ENCODE peak calls at places on chromosome 7, in five cellular contexts. One of them, this sample, is unnamed.

GRCh38 chr7:25647872-25648271 is 419.6 kb upstream of the NPVF start:
- DNase-seq in mammary epithelial cell: no peak
- DNase-seq in right cardiac atrium: no peak
- DNase-seq in epithelial cell of esophagus: no peak
- DNase-seq in mesendoderm: no peak
- DNase-seq in this sample: no peak

GRCh38 chr7:27897001-27897400 is 157.0 kb downstream of the TAX1BP1 start:
- DNase-seq in mesendoderm: no peak
- DNase-seq in epithelial cell of esophagus: peak
- DNase-seq in right cardiac atrium: no peak
- DNase-seq in mammary epithelial cell: no peak
- DNase-seq in this sample: no peak

GRCh38 chr7:131538071-131538790 is 18.2 kb downstream of the PODXL start:
- DNase-seq in mesendoderm: peak
- DNase-seq in mammary epithelial cell: no peak
- DNase-seq in right cardiac atrium: peak
- DNase-seq in epithelial cell of esophagus: peak
- DNase-seq in this sample: no peak

GRCh38 chr7:39310699-39311098 is 255.5 kb upstream of the YAE1 start:
- DNase-seq in mammary epithelial cell: no peak
- DNase-seq in epithelial cell of esophagus: no peak
- DNase-seq in mesendoderm: peak
- DNase-seq in right cardiac atrium: no peak
- DNase-seq in this sample: no peak

GRCh38 chr7:8125680-8126444 is 136.1 kb downstream of the ICA1 start:
- DNase-seq in epithelial cell of esophagus: peak
- DNase-seq in mesendoderm: no peak
- DNase-seq in right cardiac atrium: peak
- DNase-seq in mammary epithelial cell: peak
- DNase-seq in this sample: no peak

GRCh38 chr7:1668932-1669485 is 1.1 kb upstream of the ELFN1 start:
- DNase-seq in mammary epithelial cell: no peak
- DNase-seq in mesendoderm: peak
- DNase-seq in epithelial cell of esophagus: peak
- DNase-seq in right cardiac atrium: peak
- DNase-seq in this sample: no peak

GRCh38 chr7:130144632-130145171 is 60.5 kb downstream of the TMEM209 start:
- DNase-seq in right cardiac atrium: no peak
- DNase-seq in mammary epithelial cell: peak
- DNase-seq in mesendoderm: no peak
- DNase-seq in epithelial cell of esophagus: peak
- DNase-seq in this sample: no peak

GRCh38 chr7:6446977-6447588 is 671 bp downstream of the DAGLB start:
- DNase-seq in right cardiac atrium: peak
- DNase-seq in epithelial cell of esophagus: peak
- DNase-seq in mesendoderm: peak
- DNase-seq in mammary epithelial cell: peak
- DNase-seq in this sample: peak

GRCh38 chr7:101549734-101550133 is 79.4 kb downstream of the MYL10 start:
- DNase-seq in mammary epithelial cell: no peak
- DNase-seq in right cardiac atrium: no peak
- DNase-seq in mesendoderm: no peak
- DNase-seq in epithelial cell of esophagus: peak
- DNase-seq in this sample: peak

GRCh38 chr7:103025341-103025740 is 49.3 kb downstream of the FBXL13 start:
- DNase-seq in mammary epithelial cell: no peak
- DNase-seq in right cardiac atrium: no peak
- DNase-seq in epithelial cell of esophagus: no peak
- DNase-seq in mesendoderm: no peak
- DNase-seq in this sample: no peak

GRCh38 chr7:25907214-25907613 is 244.8 kb upstream of the NFE2L3 start:
- DNase-seq in mammary epithelial cell: no peak
- DNase-seq in mesendoderm: peak
- DNase-seq in epithelial cell of esophagus: no peak
- DNase-seq in right cardiac atrium: no peak
- DNase-seq in this sample: no peak

GRCh38 chr7:159192761-159193453 is 48.2 kb upstream of the VIPR2 start:
- DNase-seq in epithelial cell of esophagus: no peak
- DNase-seq in right cardiac atrium: no peak
- DNase-seq in mammary epithelial cell: no peak
- DNase-seq in mesendoderm: no peak
- DNase-seq in this sample: no peak

GRCh38 chr7:24817339-24817738 is 60.1 kb upstream of the GSDME start:
- DNase-seq in mammary epithelial cell: no peak
- DNase-seq in right cardiac atrium: no peak
- DNase-seq in epithelial cell of esophagus: no peak
- DNase-seq in mesendoderm: no peak
- DNase-seq in this sample: no peak

GRCh38 chr7:150451097-150451793 is 815 bp downstream of the GIMAP8 start:
- DNase-seq in mammary epithelial cell: no peak
- DNase-seq in mesendoderm: no peak
- DNase-seq in epithelial cell of esophagus: no peak
- DNase-seq in right cardiac atrium: peak
- DNase-seq in this sample: no peak

GRCh38 chr7:36606442-36607205 is 117.7 kb downstream of the AOAH start:
- DNase-seq in mammary epithelial cell: no peak
- DNase-seq in right cardiac atrium: no peak
- DNase-seq in mesendoderm: no peak
- DNase-seq in epithelial cell of esophagus: no peak
- DNase-seq in this sample: no peak

GRCh38 chr7:78620931-78621330 is 822.4 kb downstream of the PHTF2 start:
- DNase-seq in right cardiac atrium: no peak
- DNase-seq in epithelial cell of esophagus: peak
- DNase-seq in mammary epithelial cell: peak
- DNase-seq in mesendoderm: peak
- DNase-seq in this sample: no peak

GRCh38 chr7:33685488-33685887 is 219.9 kb upstream of the BMPER start:
- DNase-seq in epithelial cell of esophagus: no peak
- DNase-seq in right cardiac atrium: no peak
- DNase-seq in mammary epithelial cell: no peak
- DNase-seq in mesendoderm: no peak
- DNase-seq in this sample: no peak

GRCh38 chr7:155643804-155644177 is 670 bp upstream of the RBM33 start:
- DNase-seq in right cardiac atrium: no peak
- DNase-seq in mesendoderm: no peak
- DNase-seq in epithelial cell of esophagus: no peak
- DNase-seq in mammary epithelial cell: no peak
- DNase-seq in this sample: no peak

GRCh38 chr7:78159537-78159936 is 361.0 kb downstream of the PHTF2 start:
- DNase-seq in epithelial cell of esophagus: no peak
- DNase-seq in right cardiac atrium: no peak
- DNase-seq in mesendoderm: no peak
- DNase-seq in mammary epithelial cell: no peak
- DNase-seq in this sample: no peak

GRCh38 chr7:70417061-70417655 is 714.8 kb upstream of the GALNT17 start:
- DNase-seq in mesendoderm: peak
- DNase-seq in mammary epithelial cell: no peak
- DNase-seq in right cardiac atrium: no peak
- DNase-seq in epithelial cell of esophagus: no peak
- DNase-seq in this sample: peak

GRCh38 chr7:101605611-101606010 is 23.5 kb downstream of the MYL10 start:
- DNase-seq in mesendoderm: peak
- DNase-seq in mammary epithelial cell: no peak
- DNase-seq in epithelial cell of esophagus: no peak
- DNase-seq in right cardiac atrium: no peak
- DNase-seq in this sample: no peak

GRCh38 chr7:64574481-64575159 is 11.7 kb upstream of the ZNF680 start:
- DNase-seq in mammary epithelial cell: no peak
- DNase-seq in right cardiac atrium: peak
- DNase-seq in mesendoderm: peak
- DNase-seq in epithelial cell of esophagus: peak
- DNase-seq in this sample: no peak

GRCh38 chr7:32108651-32109050 is 38.4 kb upstream of the PDE1C start:
- DNase-seq in mammary epithelial cell: peak
- DNase-seq in mesendoderm: no peak
- DNase-seq in epithelial cell of esophagus: peak
- DNase-seq in right cardiac atrium: no peak
- DNase-seq in this sample: no peak

DNA sequence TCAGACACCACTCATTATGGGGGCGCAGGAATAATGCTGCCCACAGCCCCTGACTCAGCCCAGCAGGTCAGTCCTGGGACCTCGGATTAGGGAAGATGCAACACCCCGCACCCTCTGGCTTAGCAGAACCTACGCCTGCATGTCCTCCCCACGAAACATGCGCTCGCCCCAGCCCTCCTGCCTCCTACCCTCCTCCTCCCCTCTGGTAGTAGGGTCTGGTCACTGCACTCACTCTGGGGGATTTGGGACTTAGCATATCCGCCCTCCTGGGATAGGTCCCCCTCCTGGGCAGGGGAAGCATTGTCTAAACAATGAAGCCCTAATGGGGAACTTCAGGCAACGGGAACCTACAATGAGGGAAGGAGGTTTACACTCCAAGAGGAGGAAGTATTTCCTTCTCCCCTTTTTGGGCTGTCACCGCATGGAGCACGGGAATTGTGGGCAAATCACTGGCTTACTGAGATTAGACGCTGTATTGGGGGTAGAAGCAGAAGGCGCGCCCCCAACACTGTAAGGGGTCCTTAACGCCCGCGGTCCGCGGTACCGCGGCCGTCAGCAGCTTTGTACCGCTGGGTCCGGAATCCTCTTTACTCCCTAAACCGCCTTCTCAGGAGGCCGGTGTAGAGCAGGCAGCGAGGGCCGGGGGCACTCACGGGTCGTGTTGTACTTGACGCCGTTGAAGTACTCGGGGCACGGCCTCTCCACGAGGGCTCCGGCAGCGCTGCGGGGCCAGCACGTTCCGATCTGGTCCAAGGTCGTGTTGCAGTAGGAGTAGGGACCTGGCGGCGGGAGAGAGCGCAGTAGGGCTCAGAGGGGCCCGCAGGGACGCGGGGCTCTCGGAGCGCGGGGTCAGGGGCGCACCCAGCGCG is 760 bp downstream of the CRHR2 start:
- DNase-seq in right cardiac atrium: no peak
- DNase-seq in mammary epithelial cell: no peak
- DNase-seq in mesendoderm: peak
- DNase-seq in epithelial cell of esophagus: no peak
- DNase-seq in this sample: peak
- H3K4me3 ChIP-seq in right cardiac atrium: peak
- H3K4me3 ChIP-seq in mammary epithelial cell: no peak
- H3K4me3 ChIP-seq in mesendoderm: peak
- H3K4me3 ChIP-seq in epithelial cell of esophagus: no peak
- H3K4me3 ChIP-seq in this sample: peak

GRCh38 chr7:80609732-80610131 is 28.7 kb upstream of the CD36 start:
- DNase-seq in epithelial cell of esophagus: no peak
- DNase-seq in mesendoderm: peak
- DNase-seq in right cardiac atrium: peak
- DNase-seq in mammary epithelial cell: no peak
- DNase-seq in this sample: no peak

GRCh38 chr7:80614911-80615310 is 23.5 kb upstream of the CD36 start:
- DNase-seq in right cardiac atrium: no peak
- DNase-seq in epithelial cell of esophagus: peak
- DNase-seq in mesendoderm: no peak
- DNase-seq in mammary epithelial cell: peak
- DNase-seq in this sample: no peak

GRCh38 chr7:80611353-80611752 is 27.1 kb upstream of the CD36 start:
- DNase-seq in mammary epithelial cell: no peak
- DNase-seq in mesendoderm: no peak
- DNase-seq in right cardiac atrium: no peak
- DNase-seq in epithelial cell of esophagus: no peak
- DNase-seq in this sample: no peak

GRCh38 chr7:80613519-80613918 is 24.9 kb upstream of the CD36 start:
- DNase-seq in epithelial cell of esophagus: no peak
- DNase-seq in mammary epithelial cell: no peak
- DNase-seq in right cardiac atrium: no peak
- DNase-seq in mesendoderm: no peak
- DNase-seq in this sample: no peak

GRCh38 chr7:80611779-80612178 is 26.7 kb upstream of the CD36 start:
- DNase-seq in epithelial cell of esophagus: peak
- DNase-seq in mammary epithelial cell: peak
- DNase-seq in right cardiac atrium: peak
- DNase-seq in mesendoderm: no peak
- DNase-seq in this sample: no peak
- H3K4me3 ChIP-seq in epithelial cell of esophagus: no peak
- H3K4me3 ChIP-seq in mammary epithelial cell: no peak
- H3K4me3 ChIP-seq in right cardiac atrium: no peak
- H3K4me3 ChIP-seq in mesendoderm: no peak
- H3K4me3 ChIP-seq in this sample: no peak

DNA sequence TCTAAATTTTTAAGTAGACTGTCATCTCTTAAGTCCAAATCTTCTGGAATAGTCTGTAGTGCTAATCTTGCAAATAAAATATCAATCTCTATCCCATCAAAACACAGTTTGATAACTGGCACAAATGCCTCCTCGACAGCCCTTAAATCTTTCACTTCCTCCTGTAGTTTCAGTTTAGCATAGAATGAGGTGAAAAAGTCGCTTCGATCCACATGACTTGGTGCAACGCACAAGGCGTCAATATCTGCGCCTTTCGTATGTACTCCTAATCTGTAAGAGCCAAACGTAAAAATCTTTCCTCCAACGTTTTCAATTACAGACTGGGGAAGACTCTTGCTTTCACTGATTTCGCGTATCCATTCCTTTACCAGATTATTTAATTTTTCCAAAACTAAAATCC is 603 bp downstream of the PAPOLB start:
- DNase-seq in right cardiac atrium: no peak
- DNase-seq in epithelial cell of esophagus: no peak
- DNase-seq in mammary epithelial cell: no peak
- DNase-seq in mesendoderm: no peak
- DNase-seq in this sample: no peak
- H3K4me3 ChIP-seq in right cardiac atrium: peak
- H3K4me3 ChIP-seq in epithelial cell of esophagus: no peak
- H3K4me3 ChIP-seq in mammary epithelial cell: no peak
- H3K4me3 ChIP-seq in mesendoderm: no peak
- H3K4me3 ChIP-seq in this sample: no peak

DNA sequence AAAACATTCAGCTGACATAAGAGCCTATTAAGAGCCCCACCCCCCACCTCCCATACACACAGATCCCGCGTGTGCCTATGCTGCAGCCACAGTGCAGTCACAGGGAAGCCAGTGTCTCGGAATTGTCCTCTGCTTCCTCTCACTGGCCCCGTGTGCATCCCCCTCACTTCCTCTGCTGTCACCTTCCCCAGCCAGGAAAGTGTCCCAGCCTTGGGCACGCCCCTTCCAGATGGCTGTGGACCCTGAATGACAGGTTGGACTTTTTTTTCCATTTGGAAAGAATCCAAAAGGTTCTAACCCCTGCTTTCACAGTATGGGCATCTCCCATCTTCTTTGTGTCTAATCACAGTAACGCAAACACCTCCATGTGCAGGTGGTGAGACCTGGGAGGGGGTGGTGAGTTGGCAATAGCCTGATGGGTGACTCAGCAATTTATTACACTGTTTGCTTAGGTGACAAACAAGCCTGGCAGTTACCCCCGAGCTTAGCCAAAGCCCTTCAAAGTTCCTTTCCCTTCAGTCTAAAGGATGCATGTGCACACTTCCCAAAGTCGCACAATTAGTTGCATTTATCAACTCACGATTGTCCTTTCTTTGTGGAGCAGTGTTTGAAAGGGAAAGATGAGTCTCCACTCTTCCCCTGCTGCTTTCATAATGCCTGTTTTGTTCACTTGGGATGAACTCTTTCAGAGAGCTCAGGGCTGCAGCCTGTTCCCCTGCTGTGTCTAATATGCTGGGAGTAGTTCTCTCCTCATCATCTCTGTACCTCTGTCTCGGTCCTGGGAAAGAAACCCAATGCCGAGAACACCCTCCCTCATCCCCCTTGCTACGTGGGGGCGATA is 67.5 kb upstream of the EFCAB10 start:
- DNase-seq in right cardiac atrium: no peak
- DNase-seq in mesendoderm: peak
- DNase-seq in mammary epithelial cell: peak
- DNase-seq in epithelial cell of esophagus: peak
- DNase-seq in this sample: peak
- H3K4me3 ChIP-seq in right cardiac atrium: no peak
- H3K4me3 ChIP-seq in mesendoderm: no peak
- H3K4me3 ChIP-seq in mammary epithelial cell: no peak
- H3K4me3 ChIP-seq in epithelial cell of esophagus: no peak
- H3K4me3 ChIP-seq in this sample: no peak

This sample was measured in WERI-Rb-1.